ENCODE peak calls at places on chromosomes 12 and 14, in eight cellular contexts. T is astrocyte of the cerebellum, Q is AG09309, W is HCT116, S is spleen, Z is glutamatergic neuron, R is GM12864, H is cardiac muscle cell. F is an unnamed sample.

GRCh38 chr12:91562476-91562875 is 379.9 kb upstream of the DCN start:
- DNase-seq in T (no peak), Q (no peak), W (no peak), S (no peak), Z (no peak), R (no peak), H (no peak), F (peak)

GRCh38 chr14:34344318-34344717 is 117.7 kb downstream of the SPTSSA start:
- DNase-seq in T (no peak), Q (no peak), W (no peak), S (no peak), Z (no peak), R (no peak), H (no peak), F (no peak)

GRCh38 chr14:64478634-64479250 is 13.4 kb downstream of the AKAP5 start:
- DNase-seq in T (peak), Q (no peak), W (no peak), S (no peak), Z (no peak), R (no peak), H (no peak), F (peak)

GRCh38 chr12:95169368-95169767 is 47.9 kb downstream of the FGD6 start:
- DNase-seq in T (peak), Q (peak), W (peak), S (no peak), Z (no peak), R (no peak), H (no peak), F (peak)

GRCh38 chr14:39562175-39562574 is 129.9 kb upstream of the FBXO33 start:
- DNase-seq in T (no peak), Q (no peak), W (no peak), S (no peak), Z (no peak), R (no peak), H (no peak), F (no peak)

GRCh38 chr14:76926521-76927251 is 100.5 kb downstream of the LRRC74A start:
- DNase-seq in T (no peak), Q (no peak), W (no peak), S (no peak), Z (peak), R (no peak), H (no peak), F (no peak)

GRCh38 chr12:53221203-53222076 is 10.6 kb downstream of the RARG start:
- DNase-seq in T (no peak), Q (no peak), W (no peak), S (peak), Z (peak), R (no peak), H (peak), F (no peak)

GRCh38 chr12:95574799-95575452 is 23.6 kb upstream of the USP44 start:
- DNase-seq in T (peak), Q (no peak), W (peak), S (no peak), Z (no peak), R (no peak), H (peak), F (peak)

GRCh38 chr12:27907766-27908165 is 64.8 kb downstream of the PTHLH start:
- DNase-seq in T (no peak), Q (no peak), W (no peak), S (no peak), Z (no peak), R (no peak), H (no peak), F (no peak)

GRCh38 chr12:68883151-68883550 is 49.8 kb downstream of the CPM start:
- DNase-seq in T (no peak), Q (no peak), W (no peak), S (no peak), Z (no peak), R (no peak), H (no peak), F (no peak)

GRCh38 chr14:23432946-23433345 is 2.5 kb downstream of the MYH7 start:
- DNase-seq in T (no peak), Q (no peak), W (no peak), S (peak), Z (no peak), R (no peak), H (no peak), F (no peak)

GRCh38 chr12:2258035-2258434 is 205.2 kb downstream of the CACNA1C start:
- DNase-seq in T (no peak), Q (no peak), W (no peak), S (no peak), Z (no peak), R (no peak), H (no peak), F (no peak)

GRCh38 chr14:32711103-32711680 is 227.5 kb upstream of the NPAS3 start:
- DNase-seq in T (peak), Q (no peak), W (peak), S (no peak), Z (no peak), R (peak), H (peak), F (peak)

GRCh38 chr12:132581348-132582057 is 28.9 kb downstream of the LRCOL1 start:
- DNase-seq in T (no peak), Q (no peak), W (no peak), S (no peak), Z (no peak), R (no peak), H (no peak), F (no peak)

GRCh38 chr12:89671469-89671868 is 37.2 kb downstream of the ATP2B1 start:
- DNase-seq in T (peak), Q (peak), W (no peak), S (no peak), Z (no peak), R (no peak), H (no peak), F (peak)

GRCh38 chr14:89252887-89253532 is 164.0 kb downstream of the FOXN3 start:
- DNase-seq in T (no peak), Q (no peak), W (no peak), S (no peak), Z (peak), R (no peak), H (peak), F (peak)

GRCh38 chr14:36661506-36662257 is at the start of gene PAX9:
- DNase-seq in T (peak), Q (peak), W (peak), S (no peak), Z (peak), R (no peak), H (peak), F (peak)

GRCh38 chr12:105378821-105379400 is 48.4 kb downstream of the C12orf75 start:
- DNase-seq in T (no peak), Q (no peak), W (no peak), S (no peak), Z (peak), R (no peak), H (peak), F (peak)

GRCh38 chr12:100741084-100741711 is 53.4 kb upstream of the ANO4 start:
- DNase-seq in T (peak), Q (peak), W (peak), S (no peak), Z (no peak), R (no peak), H (peak), F (peak)
- TF ChIP-seq CTCF in T (peak), Q (peak), W (peak), S (peak), Z (peak), R (peak), H (peak), F (peak)

GRCh38 chr12:14893471-14894250 is 8.0 kb upstream of the MGP start:
- DNase-seq in T (no peak), Q (no peak), W (no peak), S (no peak), Z (no peak), R (no peak), H (no peak), F (no peak)
- TF ChIP-seq CTCF in T (no peak), Q (no peak), W (no peak), S (no peak), Z (no peak), R (no peak), H (no peak), F (no peak)

DNA sequence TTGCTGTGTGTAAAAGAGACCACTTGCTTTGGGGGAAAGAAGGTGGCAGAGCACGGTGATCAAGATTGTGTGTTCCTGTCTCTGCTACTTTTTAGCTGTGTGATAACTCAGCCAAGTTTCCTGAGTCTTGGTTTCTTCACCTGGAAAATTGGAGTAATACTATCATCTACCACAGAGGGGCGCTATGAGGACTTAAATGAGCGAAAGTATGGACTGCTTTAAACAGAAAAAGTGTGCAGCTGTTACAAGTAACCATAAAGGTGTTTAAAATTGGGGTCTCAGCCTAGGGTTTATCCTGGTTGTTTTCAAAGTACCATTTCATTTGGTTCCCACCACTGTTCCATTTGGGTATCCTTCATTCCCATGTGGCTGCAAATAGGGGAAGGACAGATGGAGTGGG is 65.9 kb upstream of the WSCD2 start:
- DNase-seq in T (no peak), Q (no peak), W (peak), S (no peak), Z (no peak), R (no peak), H (peak), F (peak)
- TF ChIP-seq CTCF in T (no peak), Q (peak), W (peak), S (no peak), Z (peak), R (peak), H (peak), F (peak)

GRCh38 chr14:106094654-106095189 is 568.3 kb downstream of the TMEM121 start:
- DNase-seq in T (no peak), Q (no peak), W (no peak), S (peak), Z (no peak), R (no peak), H (no peak), F (peak)
- TF ChIP-seq CTCF in T (no peak), Q (no peak), W (peak), S (peak), Z (no peak), R (no peak), H (no peak), F (peak)

DNA sequence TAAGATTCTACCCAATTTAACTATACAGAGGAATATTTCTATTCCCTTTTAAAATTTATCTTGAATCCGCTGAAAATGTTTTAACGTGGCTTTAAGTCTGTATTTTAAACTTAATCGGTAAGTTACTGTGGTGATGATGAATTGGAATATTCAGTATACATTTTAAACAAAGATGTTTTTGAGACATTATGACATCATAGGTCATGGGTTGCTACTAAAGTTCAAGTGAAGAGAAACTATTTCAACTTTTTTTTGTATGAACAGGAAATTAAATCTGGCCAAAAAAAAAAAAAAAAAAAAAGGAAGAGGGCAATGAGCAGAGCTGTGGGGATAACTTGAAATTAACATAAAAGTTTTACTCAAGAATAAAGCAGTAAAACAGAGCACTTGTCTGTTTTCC is 109.0 kb downstream of the PLEKHA5 start:
- DNase-seq in T (no peak), Q (no peak), W (no peak), S (no peak), Z (no peak), R (no peak), H (no peak), F (no peak)
- TF ChIP-seq CTCF in T (no peak), Q (no peak), W (no peak), S (no peak), Z (no peak), R (no peak), H (no peak), F (no peak)

GRCh38 chr12:120760349-120761245 is 35.0 kb downstream of the ACADS start:
- DNase-seq in T (no peak), Q (no peak), W (no peak), S (no peak), Z (no peak), R (no peak), H (no peak), F (no peak)
- TF ChIP-seq CTCF in T (no peak), Q (no peak), W (no peak), S (no peak), Z (no peak), R (no peak), H (no peak), F (no peak)

DNA sequence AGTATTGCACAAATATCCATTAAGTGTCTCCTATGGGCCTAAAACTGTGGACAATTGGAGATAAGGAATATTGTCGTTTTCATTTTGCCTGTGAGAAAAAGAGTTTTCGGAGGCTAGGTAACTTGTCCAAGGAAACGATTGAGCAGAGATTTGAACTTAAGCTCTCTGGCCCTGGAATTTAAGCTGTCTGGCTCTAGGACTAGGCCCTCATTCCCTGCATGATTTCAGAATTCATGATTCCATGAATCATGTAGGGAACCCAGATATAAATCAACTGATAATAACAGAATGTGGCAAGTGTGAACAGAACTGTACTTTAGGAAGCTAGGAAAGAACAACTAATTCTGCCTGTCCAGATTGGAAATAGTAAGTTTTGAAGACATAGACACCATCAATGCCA is 940.9 kb downstream of the DIO2 start:
- DNase-seq in T (no peak), Q (no peak), W (no peak), S (no peak), Z (no peak), R (no peak), H (no peak), F (no peak)
- TF ChIP-seq CTCF in T (no peak), Q (no peak), W (no peak), S (no peak), Z (no peak), R (no peak), H (no peak), F (no peak)

F was measured in MCF 10A.